ENCODE peak calls at places on chromosomes 1 and 21, in four cellular contexts. H is gastrocnemius medialis, C is endothelial cell, J is HEK293T. A is an unnamed sample.

GRCh38 chr1:234628099-234628498 is 18.1 kb upstream of the IRF2BP2 start:
- DNase-seq in H (no peak), J (no peak), C (no peak), A (no peak)

GRCh38 chr1:36966242-36966641 is 68.1 kb downstream of the GRIK3 start:
- DNase-seq in C (peak), H (no peak), J (peak), A (peak)

GRCh38 chr1:229249854-229250644 is 20.9 kb upstream of the RAB4A start:
- DNase-seq in J (no peak), C (no peak), H (no peak), A (no peak)

GRCh38 chr1:161086457-161086856 is 2.9 kb downstream of the NECTIN4 start:
- DNase-seq in H (no peak), C (no peak), J (no peak), A (no peak)

GRCh38 chr1:200794506-200795065 is 55.9 kb downstream of the CAMSAP2 start:
- DNase-seq in H (no peak), C (no peak), J (no peak), A (no peak)

GRCh38 chr1:112934562-112934952 is 21.4 kb downstream of the SLC16A1 start:
- DNase-seq in J (no peak), C (no peak), H (no peak), A (no peak)

GRCh38 chr1:916173-917075 is 7.3 kb upstream of the SAMD11 start:
- DNase-seq in C (no peak), J (peak), H (no peak), A (no peak)

GRCh38 chr1:2931722-2932401 is 89.4 kb upstream of the ACTRT2 start:
- DNase-seq in J (no peak), C (no peak), H (no peak), A (no peak)

GRCh38 chr1:4375812-4376211 is 278.6 kb upstream of the AJAP1 start:
- DNase-seq in C (no peak), J (no peak), H (no peak), A (no peak)

GRCh38 chr1:15900662-15901279 is 53.3 kb downstream of the SPEN start:
- DNase-seq in J (peak), C (no peak), H (no peak), A (no peak)

GRCh38 chr1:112957133-112957812 is 1.3 kb upstream of the SLC16A1 start:
- DNase-seq in C (no peak), H (peak), J (peak), A (peak)

GRCh38 chr1:61158592-61158991 is 76.2 kb downstream of the NFIA start:
- DNase-seq in C (no peak), J (no peak), H (no peak), A (no peak)

GRCh38 chr1:87765686-87766085 is 437.0 kb downstream of the LMO4 start:
- DNase-seq in J (no peak), H (no peak), C (no peak), A (no peak)

GRCh38 chr1:24104854-24105253 is 7.1 kb downstream of the MYOM3 start:
- DNase-seq in C (no peak), J (no peak), H (no peak), A (no peak)

GRCh38 chr1:227316941-227317540 is 1.3 kb downstream of the CDC42BPA start:
- DNase-seq in J (no peak), H (no peak), C (no peak), A (no peak)

GRCh38 chr1:8158995-8159394 is 132.9 kb upstream of the ERRFI1 start:
- DNase-seq in H (no peak), C (no peak), J (no peak), A (no peak)

GRCh38 chr1:36351222-36351977 is 28.0 kb upstream of the EVA1B start:
- DNase-seq in H (no peak), C (no peak), J (no peak), A (no peak)

GRCh38 chr1:16233431-16233830 is 3.6 kb downstream of the CPLANE2 start:
- DNase-seq in J (no peak), C (no peak), H (no peak), A (no peak)

GRCh38 chr21:24955275-24955961 is 651.9 kb downstream of the MRPL39 start:
- DNase-seq in J (no peak), C (no peak), H (no peak), A (no peak)

GRCh38 chr1:94866178-94866822 is 46.1 kb downstream of the SLC44A3 start:
- DNase-seq in H (no peak), C (no peak), J (peak), A (no peak)

GRCh38 chr1:92994105-92994712 is 32.9 kb upstream of the DIPK1A start:
- DNase-seq in C (peak), J (peak), H (peak), A (peak)

GRCh38 chr1:245209658-245210415 is 55.1 kb downstream of the KIF26B start:
- DNase-seq in H (no peak), C (no peak), J (no peak), A (no peak)

GRCh38 chr1:181423301-181423918 is 59.9 kb upstream of the CACNA1E start:
- DNase-seq in H (no peak), C (peak), J (peak), A (peak)

GRCh38 chr1:203548917-203549708 is 55.2 kb downstream of the OPTC start:
- DNase-seq in J (no peak), C (no peak), H (no peak), A (no peak)

GRCh38 chr1:4622821-4623220 is 31.6 kb upstream of the AJAP1 start:
- DNase-seq in C (no peak), J (no peak), H (no peak), A (no peak)

A was measured in HuH-7.